ENCODE peak calls at places on chromosomes 4 and X, in seven cellular contexts. P is hepatocyte; H is CD8-positive, alpha-beta memory T cell; T is mesenchymal stem cell; F is lower lobe of right lung; Z is HL-60; J is adrenal gland. D is an unnamed sample.

GRCh38 chrX:153609917-153610833 is 11.2 kb upstream of the CCNQ start:
- DNase-seq in F (peak), T (peak), J (peak), H (peak), P (peak), Z (peak), D (peak)

GRCh38 chr4:152427971-152428370 is 107.9 kb downstream of the FBXW7 start:
- DNase-seq in H (no peak), T (no peak), J (no peak), P (no peak), Z (no peak), F (no peak), D (no peak)

GRCh38 chr4:41990029-41990382 is 324 bp upstream of the SLC30A9 start:
- DNase-seq in Z (no peak), F (no peak), J (no peak), T (no peak), P (no peak), H (no peak), D (no peak)

GRCh38 chrX:48695925-48696300 is 621 bp upstream of the SUV39H1 start:
- DNase-seq in F (no peak), T (no peak), H (no peak), Z (no peak), P (no peak), J (peak), D (no peak)

GRCh38 chr4:54233128-54233696 is 4.1 kb downstream of the PDGFRA start:
- DNase-seq in F (peak), H (peak), J (peak), T (peak), P (peak), Z (peak), D (peak)

GRCh38 chr4:8821151-8821950 is 50.3 kb downstream of the HMX1 start:
- DNase-seq in F (peak), Z (no peak), T (no peak), H (no peak), P (no peak), J (peak), D (peak)

GRCh38 chrX:50813843-50814661 is at the start of gene SHROOM4:
- DNase-seq in P (peak), F (peak), H (no peak), J (no peak), Z (no peak), T (peak), D (peak)

GRCh38 chr4:89172865-89173264 is 61.5 kb downstream of the TIGD2 start:
- DNase-seq in T (no peak), Z (no peak), H (no peak), J (no peak), F (no peak), P (no peak), D (no peak)

GRCh38 chr4:86117781-86118302 is 242.0 kb downstream of the MAPK10 start:
- DNase-seq in P (peak), T (no peak), J (no peak), F (no peak), Z (no peak), H (no peak), D (no peak)

GRCh38 chr4:81142744-81143143 is 72.3 kb downstream of the PRKG2 start:
- DNase-seq in F (no peak), T (no peak), P (no peak), H (no peak), J (no peak), Z (no peak), D (no peak)

GRCh38 chr4:113941836-113942235 is 37.6 kb downstream of the ARSJ start:
- DNase-seq in J (no peak), T (no peak), F (no peak), H (no peak), Z (no peak), P (peak), D (no peak)

GRCh38 chr4:101697266-101697665 is 93.3 kb upstream of the BANK1 start:
- DNase-seq in J (no peak), H (no peak), F (no peak), Z (no peak), T (no peak), P (no peak), D (no peak)

GRCh38 chrX:53481816-53482485 is 47.8 kb upstream of the HSD17B10 start:
- DNase-seq in J (peak), F (peak), P (peak), T (peak), H (peak), Z (peak), D (no peak)
- H3K4me3 ChIP-seq in J (no peak), F (no peak), P (no peak), T (no peak), H (no peak), Z (no peak), D (no peak)

GRCh38 chr4:94413085-94413685 is 38.6 kb upstream of the PDLIM5 start:
- DNase-seq in Z (no peak), F (no peak), J (no peak), P (no peak), T (peak), H (no peak), D (no peak)
- H3K4me3 ChIP-seq in Z (no peak), F (no peak), J (peak), P (no peak), T (peak), H (no peak), D (no peak)

GRCh38 chr4:4558881-4559280 is 17.0 kb upstream of the STX18 start:
- DNase-seq in J (no peak), Z (no peak), P (no peak), F (no peak), T (no peak), H (no peak), D (no peak)

GRCh38 chr4:4564522-4564921 is 22.7 kb upstream of the STX18 start:
- DNase-seq in F (no peak), J (no peak), P (no peak), H (no peak), T (no peak), Z (no peak), D (no peak)

GRCh38 chr4:4555916-4556315 is 14.1 kb upstream of the STX18 start:
- DNase-seq in Z (no peak), T (peak), J (no peak), F (no peak), P (no peak), H (no peak), D (no peak)

GRCh38 chr4:4559596-4559995 is 17.7 kb upstream of the STX18 start:
- DNase-seq in J (no peak), F (no peak), Z (no peak), P (no peak), H (no peak), T (no peak), D (no peak)

GRCh38 chr4:4560136-4560535 is 18.3 kb upstream of the STX18 start:
- DNase-seq in P (no peak), T (no peak), J (no peak), F (no peak), H (no peak), Z (no peak), D (no peak)
- H3K4me3 ChIP-seq in P (no peak), T (no peak), J (no peak), F (no peak), H (no peak), Z (no peak), D (no peak)

DNA sequence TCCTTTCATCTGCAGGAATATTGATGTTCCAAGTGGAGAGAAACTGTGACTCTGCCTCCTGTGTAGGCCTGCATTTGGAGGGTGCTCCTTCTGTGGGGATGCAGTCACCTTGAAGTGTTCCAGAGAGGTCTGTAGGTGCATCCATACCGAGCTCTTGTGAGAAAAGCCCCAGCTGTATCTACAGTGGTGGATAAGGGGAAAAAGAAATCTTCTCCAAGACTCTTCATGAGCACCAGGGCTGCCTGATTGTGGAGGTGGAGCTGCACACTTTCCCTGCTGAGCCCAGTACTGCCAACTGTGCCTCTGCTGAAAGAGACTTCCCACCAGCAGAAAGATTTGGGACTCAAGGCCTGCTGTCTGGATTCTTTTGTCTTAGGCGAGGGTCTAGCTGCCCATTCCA is 35.1 kb upstream of the ADH4 start:
- DNase-seq in T (no peak), H (no peak), Z (no peak), F (no peak), P (no peak), J (no peak), D (no peak)
- H3K4me3 ChIP-seq in T (no peak), H (no peak), Z (no peak), F (no peak), P (no peak), J (no peak), D (no peak)

D was measured in right lobe of liver.